ENCODE peak calls at places on chromosomes 11 and 22, in five cellular contexts. One of them, this sample, is unnamed.

GRCh38 chr22:22111267-22111751 is 128.7 kb upstream of the TOP3B start:
- DNase-seq in CD4-positive, CD25-positive, alpha-beta regulatory T cell: no peak
- DNase-seq in endodermal cell: peak; percentile 51
- DNase-seq in ovary: no peak
- DNase-seq in fibroblast of lung: peak; percentile 42
- DNase-seq in this sample: no peak

GRCh38 chr11:87092567-87092966 is 54.8 kb downstream of the TMEM135 start:
- DNase-seq in CD4-positive, CD25-positive, alpha-beta regulatory T cell: no peak
- DNase-seq in ovary: no peak
- DNase-seq in endodermal cell: no peak
- DNase-seq in fibroblast of lung: no peak
- DNase-seq in this sample: no peak

GRCh38 chr11:84906995-84907394 is 720.1 kb downstream of the DLG2 start:
- DNase-seq in fibroblast of lung: peak; percentile 11
- DNase-seq in ovary: no peak
- DNase-seq in endodermal cell: no peak
- DNase-seq in CD4-positive, CD25-positive, alpha-beta regulatory T cell: no peak
- DNase-seq in this sample: no peak

GRCh38 chr11:87871071-87871470 is 304.2 kb downstream of the RAB38 start:
- DNase-seq in fibroblast of lung: no peak
- DNase-seq in CD4-positive, CD25-positive, alpha-beta regulatory T cell: no peak
- DNase-seq in endodermal cell: peak; percentile 64
- DNase-seq in ovary: no peak
- DNase-seq in this sample: no peak

GRCh38 chr11:126481303-126481680 is 125.8 kb downstream of the ST3GAL4 start:
- DNase-seq in fibroblast of lung: no peak
- DNase-seq in CD4-positive, CD25-positive, alpha-beta regulatory T cell: no peak
- DNase-seq in endodermal cell: no peak
- DNase-seq in ovary: no peak
- DNase-seq in this sample: no peak

GRCh38 chr11:10934293-10934850 is 76.5 kb upstream of the ZBED5 start:
- DNase-seq in CD4-positive, CD25-positive, alpha-beta regulatory T cell: peak; percentile 37
- DNase-seq in ovary: no peak
- DNase-seq in endodermal cell: peak; percentile 66
- DNase-seq in fibroblast of lung: no peak
- DNase-seq in this sample: no peak

GRCh38 chr11:79237676-79238075 is 203.2 kb downstream of the TENM4 start:
- DNase-seq in fibroblast of lung: peak; percentile 82
- DNase-seq in ovary: no peak
- DNase-seq in endodermal cell: no peak
- DNase-seq in CD4-positive, CD25-positive, alpha-beta regulatory T cell: no peak
- DNase-seq in this sample: no peak

GRCh38 chr11:59756496-59756840 is 1.3 kb downstream of the STX3 start:
- DNase-seq in endodermal cell: no peak
- DNase-seq in ovary: no peak
- DNase-seq in fibroblast of lung: no peak
- DNase-seq in CD4-positive, CD25-positive, alpha-beta regulatory T cell: no peak
- DNase-seq in this sample: no peak

GRCh38 chr11:107988397-107989158 is 20.1 kb upstream of the CUL5 start:
- DNase-seq in endodermal cell: no peak
- DNase-seq in fibroblast of lung: no peak
- DNase-seq in CD4-positive, CD25-positive, alpha-beta regulatory T cell: no peak
- DNase-seq in ovary: no peak
- DNase-seq in this sample: no peak

DNA sequence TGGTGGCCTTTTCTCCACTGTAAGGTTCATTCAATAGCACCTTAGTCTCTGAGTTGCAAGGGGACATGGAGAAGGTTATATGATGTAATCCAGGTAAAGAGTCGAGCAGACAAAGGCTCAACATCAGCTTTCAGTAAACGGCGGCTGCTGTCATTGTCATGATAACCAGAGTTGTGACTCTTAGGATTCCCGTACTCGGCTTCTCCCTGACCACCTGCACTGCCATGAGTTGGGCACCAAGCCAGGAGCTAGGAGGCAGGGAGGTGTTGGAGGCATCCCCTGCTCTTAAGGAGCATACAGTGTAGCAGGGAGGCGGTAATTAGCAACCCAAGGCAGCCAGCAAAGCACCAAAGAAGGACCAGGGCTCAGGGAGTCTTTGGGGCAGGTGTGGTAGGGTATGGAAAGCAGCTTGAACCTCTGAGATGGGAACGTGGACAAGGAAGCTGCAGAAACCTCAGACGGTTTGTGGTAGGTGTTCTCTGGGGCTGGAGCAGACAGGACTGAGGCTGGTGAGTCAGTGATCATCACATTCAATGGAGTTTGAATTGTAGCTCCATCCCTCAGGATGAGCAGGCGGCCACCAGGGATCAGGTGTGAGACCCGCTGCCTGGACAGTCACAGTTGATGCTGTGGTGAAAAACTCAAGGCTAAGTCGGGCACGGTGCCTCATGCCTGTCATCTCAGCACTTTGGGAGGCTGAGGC is 31.7 kb downstream of the LIF start:
- DNase-seq in ovary: no peak
- DNase-seq in endodermal cell: no peak
- DNase-seq in fibroblast of lung: no peak
- DNase-seq in CD4-positive, CD25-positive, alpha-beta regulatory T cell: no peak
- DNase-seq in this sample: no peak
- H3K4me1 ChIP-seq in ovary: no peaks in the 10 kb centered on the region
- H3K4me1 ChIP-seq in endodermal cell: no peaks in the 10 kb centered on the region
- H3K4me1 ChIP-seq in fibroblast of lung: peaks cover 15% of the 10 kb centered on the region
- H3K4me1 ChIP-seq in CD4-positive, CD25-positive, alpha-beta regulatory T cell: peaks cover 9% of the 10 kb centered on the region
- H3K4me1 ChIP-seq in this sample: peaks cover 6% of the 10 kb centered on the region

DNA sequence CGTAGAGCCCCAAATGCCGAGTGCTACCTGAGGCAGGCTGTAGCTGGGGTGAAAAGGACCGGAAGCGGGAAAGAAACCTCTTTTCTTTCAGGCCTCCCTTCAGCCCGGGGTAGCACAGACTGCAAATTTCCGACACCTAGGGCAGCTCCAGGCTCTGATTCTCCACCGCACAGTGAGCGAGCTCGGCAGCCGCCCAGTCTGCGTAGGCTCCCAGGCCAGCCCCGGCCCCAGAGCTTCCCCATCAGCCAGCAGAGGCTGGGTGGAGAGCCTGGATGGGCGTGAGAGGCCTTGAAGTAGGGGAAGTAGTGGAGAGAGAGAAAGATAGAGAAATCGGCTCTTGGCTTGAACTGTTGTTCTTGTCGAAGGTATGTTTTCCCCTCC is 9.3 kb upstream of the PAX6 start:
- DNase-seq in CD4-positive, CD25-positive, alpha-beta regulatory T cell: no peak
- DNase-seq in endodermal cell: no peak
- DNase-seq in fibroblast of lung: no peak
- DNase-seq in ovary: no peak
- DNase-seq in this sample: no peak
- H3K4me1 ChIP-seq in CD4-positive, CD25-positive, alpha-beta regulatory T cell: peaks cover 32% of the 10 kb centered on the region
- H3K4me1 ChIP-seq in endodermal cell: peaks cover 4% of the 10 kb centered on the region
- H3K4me1 ChIP-seq in fibroblast of lung: no peaks in the 10 kb centered on the region
- H3K4me1 ChIP-seq in ovary: peaks cover 3% of the 10 kb centered on the region
- H3K4me1 ChIP-seq in this sample: peaks cover 26% of the 10 kb centered on the region

GRCh38 chr11:67117667-67118058 is 1.4 kb upstream of the KDM2A start:
- DNase-seq in ovary: peak; percentile 35
- DNase-seq in CD4-positive, CD25-positive, alpha-beta regulatory T cell: peak; percentile 51
- DNase-seq in endodermal cell: peak; percentile 73
- DNase-seq in fibroblast of lung: no peak
- DNase-seq in this sample: peak; percentile 62
- H3K4me1 ChIP-seq in ovary: peaks cover 3% of the 10 kb centered on the region
- H3K4me1 ChIP-seq in CD4-positive, CD25-positive, alpha-beta regulatory T cell: peaks cover 35% of the 10 kb centered on the region
- H3K4me1 ChIP-seq in endodermal cell: peaks cover 5% of the 10 kb centered on the region
- H3K4me1 ChIP-seq in fibroblast of lung: peaks cover 5% of the 10 kb centered on the region
- H3K4me1 ChIP-seq in this sample: peaks cover 21% of the 10 kb centered on the region

DNA sequence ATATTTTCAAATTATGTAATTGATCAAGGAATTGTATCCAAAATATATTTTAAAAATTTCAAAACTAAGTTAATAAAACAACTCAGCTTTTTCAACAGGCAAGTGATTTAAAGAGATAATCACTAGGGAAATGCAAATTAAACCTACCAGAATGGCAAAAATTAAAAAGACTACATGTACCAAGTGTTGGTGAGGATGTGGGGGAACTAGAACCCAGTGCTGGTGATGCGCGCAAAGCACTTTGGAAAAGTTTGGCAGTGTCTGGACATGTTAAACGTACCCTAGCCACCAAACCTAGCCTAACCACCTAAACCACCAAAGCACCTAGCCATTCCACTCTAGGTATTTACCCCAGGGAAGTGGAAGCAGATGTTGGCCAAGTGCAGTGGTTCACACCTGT is 22.9 kb downstream of the PACSIN2 start:
- DNase-seq in ovary: no peak
- DNase-seq in fibroblast of lung: no peak
- DNase-seq in endodermal cell: no peak
- DNase-seq in CD4-positive, CD25-positive, alpha-beta regulatory T cell: no peak
- DNase-seq in this sample: no peak
- H3K4me1 ChIP-seq in ovary: peaks cover 29% of the 10 kb centered on the region
- H3K4me1 ChIP-seq in fibroblast of lung: peaks cover 39% of the 10 kb centered on the region
- H3K4me1 ChIP-seq in endodermal cell: peaks cover under 1% of the 10 kb centered on the region
- H3K4me1 ChIP-seq in CD4-positive, CD25-positive, alpha-beta regulatory T cell: no peaks in the 10 kb centered on the region
- H3K4me1 ChIP-seq in this sample: peaks cover 30% of the 10 kb centered on the region

This sample was measured in testis.